ENCODE peak calls at places on chromosomes 11 and 22, in six cellular contexts. C is HFF-Myc, W is OCI-LY7, Q is lower leg skin, G is cardiac muscle cell, I is cardiac fibroblast. D is an unnamed sample.

GRCh38 chr11:104713366-104713765 is 184.9 kb downstream of the CASP12 start:
- DNase-seq in C (no peak), W (no peak), Q (no peak), G (no peak), I (peak), D (no peak)

GRCh38 chr22:20552913-20553401 is 45.5 kb downstream of the MED15 start:
- DNase-seq in C (no peak), W (no peak), Q (no peak), G (no peak), I (peak), D (no peak)

GRCh38 chr11:67486481-67487195 is 3.8 kb downstream of the AIP start:
- DNase-seq in C (no peak), W (no peak), Q (no peak), G (no peak), I (no peak), D (no peak)

GRCh38 chr22:30159561-30160353 is 79.5 kb downstream of the HORMAD2 start:
- DNase-seq in C (peak), W (no peak), Q (no peak), G (peak), I (peak), D (peak)

GRCh38 chr11:108403072-108403471 is 64.3 kb downstream of the C11orf65 start:
- DNase-seq in C (no peak), W (no peak), Q (no peak), G (no peak), I (no peak), D (no peak)

GRCh38 chr11:7646866-7647265 is 26.4 kb downstream of the CYB5R2 start:
- DNase-seq in C (no peak), W (no peak), Q (no peak), G (no peak), I (no peak), D (no peak)

GRCh38 chr11:17699157-17700114 is 19.9 kb upstream of the MYOD1 start:
- DNase-seq in C (no peak), W (no peak), Q (peak), G (no peak), I (peak), D (peak)

GRCh38 chr11:28585007-28585406 is 476.8 kb downstream of the METTL15 start:
- DNase-seq in C (peak), W (no peak), Q (no peak), G (no peak), I (no peak), D (peak)

GRCh38 chr22:45240137-45240809 is 421 bp downstream of the KIAA0930 start:
- DNase-seq in C (no peak), W (peak), Q (no peak), G (no peak), I (peak), D (no peak)

GRCh38 chr22:46240073-46240472 is 10.0 kb downstream of the CDPF1 start:
- DNase-seq in C (no peak), W (peak), Q (no peak), G (no peak), I (no peak), D (no peak)

GRCh38 chr22:46309526-46310085 is 12.9 kb downstream of the GTSE1 start:
- DNase-seq in C (no peak), W (no peak), Q (no peak), G (no peak), I (no peak), D (no peak)

GRCh38 chr22:23938328-23939016 is 22.5 kb downstream of the GSTT2B start:
- DNase-seq in C (no peak), W (no peak), Q (no peak), G (peak), I (no peak), D (no peak)

GRCh38 chr11:39374963-39375698 is 2084.3 kb downstream of the LRRC4C start:
- DNase-seq in C (no peak), W (peak), Q (no peak), G (peak), I (peak), D (no peak)

GRCh38 chr11:91097069-91097468 is 874.2 kb upstream of the CHORDC1 start:
- DNase-seq in C (no peak), W (no peak), Q (no peak), G (no peak), I (no peak), D (no peak)

GRCh38 chr11:67563354-67564114 is 20.1 kb upstream of the GSTP1 start:
- DNase-seq in C (peak), W (no peak), Q (no peak), G (no peak), I (peak), D (peak)

GRCh38 chr22:39491696-39492095 is 10.4 kb upstream of the MIEF1 start:
- DNase-seq in C (no peak), W (no peak), Q (no peak), G (no peak), I (no peak), D (no peak)

GRCh38 chr11:111427471-111427912 is 48.4 kb upstream of the POU2AF1 start:
- DNase-seq in C (no peak), W (no peak), Q (peak), G (no peak), I (no peak), D (no peak)

GRCh38 chr22:49394116-49394785 is 433.4 kb downstream of the BRD1 start:
- DNase-seq in C (no peak), W (peak), Q (no peak), G (no peak), I (no peak), D (no peak)

GRCh38 chr11:93843906-93844305 is 6.5 kb downstream of the VSTM5 start:
- DNase-seq in C (no peak), W (no peak), Q (no peak), G (no peak), I (no peak), D (no peak)

GRCh38 chr22:36775589-36775965 is 342 bp downstream of the IFT27 start:
- DNase-seq in C (no peak), W (peak), Q (peak), G (peak), I (peak), D (no peak)

GRCh38 chr11:72573380-72573949 is 100.8 kb downstream of the PDE2A start:
- DNase-seq in C (no peak), W (no peak), Q (peak), G (peak), I (peak), D (no peak)

GRCh38 chr11:112526699-112527410 is 266.2 kb upstream of the PLET1 start:
- DNase-seq in C (no peak), W (no peak), Q (no peak), G (no peak), I (no peak), D (no peak)

DNA sequence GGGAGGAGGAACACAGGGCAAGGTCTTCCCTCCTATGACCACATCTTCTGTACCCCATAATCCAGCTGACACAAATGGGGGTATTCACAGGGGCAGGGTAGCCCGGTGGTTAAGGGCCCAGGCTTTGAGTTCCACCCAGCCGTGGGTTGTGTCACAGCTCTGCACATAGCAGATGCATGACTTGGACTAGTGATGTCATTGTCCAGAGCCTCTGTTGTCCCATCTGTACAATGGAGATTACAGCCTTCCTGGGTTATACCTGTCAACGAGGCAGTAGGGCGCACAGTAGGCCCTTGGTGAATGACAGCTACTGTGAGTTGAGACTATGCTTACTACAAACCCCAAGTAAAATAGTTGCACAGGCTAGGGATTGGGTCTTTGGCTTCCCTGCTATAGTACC is 99.3 kb upstream of the CRYBB3 start:
- DNase-seq in C (no peak), W (no peak), Q (no peak), G (no peak), I (no peak), D (no peak)
- H3K4me3 ChIP-seq in C (no peak), W (no peak), Q (no peak), G (no peak), I (no peak), D (no peak)

GRCh38 chr11:562046-562645 is 1.4 kb downstream of the RASSF7 start:
- DNase-seq in C (no peak), W (no peak), Q (no peak), G (no peak), I (no peak), D (no peak)

GRCh38 chr11:563812-564578 is 3.2 kb downstream of the RASSF7 start:
- DNase-seq in C (no peak), W (no peak), Q (no peak), G (no peak), I (no peak), D (no peak)

GRCh38 chr11:560305-561147 is at the start of the genes LMNTD2 and RASSF7:
- DNase-seq in C (no peak), W (peak), Q (peak), G (peak), I (peak), D (peak)

GRCh38 chr11:561148-562003 is 606 bp downstream of the RASSF7 start:
- DNase-seq in C (no peak), W (no peak), Q (no peak), G (no peak), I (no peak), D (no peak)

GRCh38 chr11:563066-563811 is 2.5 kb downstream of the RASSF7 start:
- DNase-seq in C (no peak), W (no peak), Q (no peak), G (no peak), I (no peak), D (no peak)
- H3K4me3 ChIP-seq in C (no peak), W (no peak), Q (no peak), G (no peak), I (no peak), D (no peak)

DNA sequence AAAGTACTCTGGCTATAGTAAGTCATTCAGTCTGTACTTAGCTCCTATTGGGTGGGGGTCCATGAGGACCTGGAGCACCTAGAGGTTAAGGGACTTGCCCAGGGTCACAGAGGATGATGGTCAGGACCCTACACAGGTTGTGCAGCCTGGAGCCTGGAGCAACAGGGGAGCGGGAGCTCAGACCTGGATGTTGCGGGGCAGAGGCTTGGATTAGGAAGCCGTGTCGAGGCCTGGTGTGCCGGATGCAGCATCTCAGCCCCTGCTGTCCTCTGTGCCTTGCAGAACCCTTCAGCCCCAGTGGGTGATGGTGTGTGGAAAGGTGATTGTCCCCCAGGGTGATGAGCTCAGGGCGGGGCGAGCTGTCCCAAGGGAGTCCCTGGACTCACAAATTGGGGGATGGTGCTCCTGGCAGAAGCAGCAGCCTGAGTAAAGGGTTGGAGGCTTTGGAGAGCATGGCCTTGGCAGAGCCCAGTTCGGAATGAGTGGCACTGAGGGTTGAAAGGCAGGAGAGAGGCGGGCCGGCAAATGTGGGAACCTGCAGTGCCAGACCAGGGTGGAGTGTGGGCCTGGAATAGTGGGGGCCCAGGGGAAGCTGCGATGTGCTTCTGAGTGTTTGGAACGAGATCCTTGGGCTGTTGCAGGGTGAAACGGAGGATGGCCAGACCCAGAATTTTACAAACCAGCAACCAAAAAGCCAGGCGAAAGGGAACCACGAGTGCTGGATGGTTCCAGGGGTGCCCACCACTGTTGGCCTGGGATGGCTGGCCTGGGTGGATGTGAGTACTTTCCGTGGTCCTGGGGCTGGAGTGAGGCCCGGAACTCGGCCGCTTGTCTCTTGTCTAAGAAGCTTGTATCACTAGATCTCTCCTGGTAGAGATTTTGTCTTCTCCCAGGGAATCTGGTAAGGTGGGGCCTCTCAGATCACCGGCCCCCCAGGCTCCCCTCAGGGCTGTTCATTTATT is 2.9 kb downstream of the TPCN2 start:
- DNase-seq in C (no peak), W (peak), Q (no peak), G (no peak), I (no peak), D (no peak)
- H3K4me3 ChIP-seq in C (no peak), W (peak), Q (no peak), G (no peak), I (no peak), D (no peak)

DNA sequence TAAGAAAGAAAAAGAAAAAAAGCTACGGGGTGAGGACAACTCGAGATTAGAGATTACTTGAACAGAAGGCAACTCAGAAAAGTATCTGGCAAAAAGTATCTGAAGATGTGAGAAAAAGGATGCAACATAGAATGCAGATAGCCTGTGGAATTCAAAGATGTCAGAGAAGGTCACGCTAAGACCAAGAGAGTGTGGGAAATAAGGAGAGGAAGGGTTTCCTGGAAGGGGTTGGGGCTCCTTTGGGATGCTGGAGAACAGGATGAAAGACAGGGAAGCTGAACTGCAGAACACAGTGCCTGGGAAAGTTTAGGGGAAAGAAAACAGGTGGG is 1.2 kb downstream of the GUCY1A2 start:
- DNase-seq in C (no peak), W (no peak), Q (no peak), G (no peak), I (peak), D (no peak)
- H3K4me3 ChIP-seq in C (peak), W (no peak), Q (peak), G (peak), I (peak), D (peak)

GRCh38 chr11:114256898-114257286 is 39.3 kb upstream of the NNMT start:
- DNase-seq in C (no peak), W (no peak), Q (no peak), G (no peak), I (no peak), D (no peak)
- H3K4me3 ChIP-seq in C (no peak), W (no peak), Q (no peak), G (no peak), I (no peak), D (no peak)

DNA sequence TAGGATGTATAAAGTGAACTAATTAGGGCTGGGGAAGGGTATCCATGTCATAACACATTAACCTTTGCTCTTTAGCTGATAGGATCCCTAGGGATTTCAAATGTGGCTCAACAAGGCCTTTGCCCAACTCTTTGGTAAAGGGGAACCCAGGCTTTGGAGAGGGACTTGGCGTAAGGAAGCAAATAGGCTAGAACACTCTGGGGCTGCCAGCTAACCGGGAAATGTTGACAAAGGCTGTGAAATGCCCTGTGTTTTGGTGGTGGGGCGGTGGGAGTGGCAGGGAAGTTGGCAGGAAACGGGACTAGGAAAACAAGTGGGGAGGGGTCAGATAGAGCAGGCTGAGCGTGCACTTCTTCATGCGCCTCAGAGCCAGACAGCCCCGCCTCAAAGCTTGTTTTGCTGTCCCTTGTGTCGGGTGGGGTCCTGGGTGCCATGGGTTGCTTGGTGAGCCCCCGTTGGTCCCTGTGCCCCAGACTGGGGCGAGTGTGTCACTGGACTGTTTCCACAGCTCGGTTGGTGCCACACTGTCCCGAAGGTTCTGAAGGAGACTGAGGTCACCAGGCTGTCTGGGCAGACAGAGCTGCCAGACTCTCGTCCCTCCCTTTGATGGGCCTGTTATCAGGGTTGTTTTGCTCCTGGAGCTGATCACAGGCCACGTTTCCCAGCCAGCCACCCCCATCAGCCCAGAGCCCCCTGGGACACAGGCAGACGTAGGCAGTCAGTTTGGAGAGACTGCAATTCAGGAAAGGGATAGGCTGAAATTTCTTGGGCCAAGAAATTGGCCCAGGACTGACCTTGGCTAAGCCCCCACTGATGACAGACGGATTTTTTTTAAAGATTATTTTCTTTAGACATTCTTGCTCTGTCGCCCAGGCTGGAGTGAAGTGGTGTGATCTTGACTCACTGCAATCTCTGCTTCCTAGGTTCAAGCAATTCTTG is 19.6 kb downstream of the KCTD21 start:
- DNase-seq in C (no peak), W (no peak), Q (peak), G (peak), I (peak), D (peak)
- H3K4me3 ChIP-seq in C (no peak), W (no peak), Q (no peak), G (no peak), I (no peak), D (no peak)

GRCh38 chr11:69635804-69636511 is 5.0 kb upstream of the CCND1 start:
- DNase-seq in C (no peak), W (no peak), Q (no peak), G (no peak), I (no peak), D (no peak)
- H3K4me3 ChIP-seq in C (peak), W (no peak), Q (no peak), G (peak), I (peak), D (peak)

D was measured in skeletal muscle cell.